ENCODE peak calls at places on chromosomes 16 and 17, in five cellular contexts. One of them, this sample, is unnamed.

GRCh38 chr17:12928736-12929135 is 89.1 kb downstream of the ELAC2 start:
- DNase-seq in A549: no peak
- DNase-seq in H1: no peak
- DNase-seq in K562: no peak
- DNase-seq in HepG2: peak
- DNase-seq in this sample: no peak

GRCh38 chr17:67076290-67076689 is 31.9 kb downstream of the CACNG1 start:
- DNase-seq in A549: no peak
- DNase-seq in H1: no peak
- DNase-seq in K562: no peak
- DNase-seq in HepG2: peak
- DNase-seq in this sample: no peak

GRCh38 chr17:78707016-78707415 is 75.1 kb downstream of the CYTH1 start:
- DNase-seq in A549: no peak
- DNase-seq in H1: no peak
- DNase-seq in K562: no peak
- DNase-seq in HepG2: no peak
- DNase-seq in this sample: no peak

GRCh38 chr17:44144966-44145739 is 3.4 kb downstream of the HROB start:
- DNase-seq in A549: no peak
- DNase-seq in H1: no peak
- DNase-seq in K562: no peak
- DNase-seq in HepG2: no peak
- DNase-seq in this sample: no peak

GRCh38 chr16:85465328-85466307 is 147.5 kb upstream of the GSE1 start:
- DNase-seq in A549: no peak
- DNase-seq in H1: no peak
- DNase-seq in K562: no peak
- DNase-seq in HepG2: peak
- DNase-seq in this sample: no peak

GRCh38 chr17:43782903-43783462 is 2.7 kb downstream of the CFAP97D1 start:
- DNase-seq in A549: no peak
- DNase-seq in H1: no peak
- DNase-seq in K562: no peak
- DNase-seq in HepG2: no peak
- DNase-seq in this sample: no peak

GRCh38 chr16:56190903-56191806 is at the start of gene GNAO1:
- DNase-seq in A549: peak
- DNase-seq in H1: peak
- DNase-seq in K562: peak
- DNase-seq in HepG2: no peak
- DNase-seq in this sample: no peak

GRCh38 chr17:34692932-34693331 is 113.5 kb downstream of the TMEM132E start:
- DNase-seq in A549: no peak
- DNase-seq in H1: no peak
- DNase-seq in K562: no peak
- DNase-seq in HepG2: no peak
- DNase-seq in this sample: no peak

GRCh38 chr16:66525396-66526180 is 24.3 kb downstream of the TK2 start:
- DNase-seq in A549: no peak
- DNase-seq in H1: no peak
- DNase-seq in K562: no peak
- DNase-seq in HepG2: no peak
- DNase-seq in this sample: no peak

GRCh38 chr16:55052335-55053070 is 121.8 kb downstream of the IRX5 start:
- DNase-seq in A549: no peak
- DNase-seq in H1: no peak
- DNase-seq in K562: no peak
- DNase-seq in HepG2: no peak
- DNase-seq in this sample: no peak

GRCh38 chr17:40597168-40598020 is 32.1 kb upstream of the CCR7 start:
- DNase-seq in A549: no peak
- DNase-seq in H1: no peak
- DNase-seq in K562: no peak
- DNase-seq in HepG2: no peak
- DNase-seq in this sample: no peak

GRCh38 chr17:43695968-43696865 is 34.5 kb upstream of the MEOX1 start:
- DNase-seq in A549: no peak
- DNase-seq in H1: no peak
- DNase-seq in K562: no peak
- DNase-seq in HepG2: no peak
- DNase-seq in this sample: no peak

GRCh38 chr17:1643999-1644492 is 1.5 kb downstream of the SCARF1 start:
- DNase-seq in A549: no peak
- DNase-seq in H1: no peak
- DNase-seq in K562: no peak
- DNase-seq in HepG2: no peak
- DNase-seq in this sample: no peak

GRCh38 chr17:71438631-71439146 is 682.1 kb upstream of the SOX9 start:
- DNase-seq in A549: peak
- DNase-seq in H1: no peak
- DNase-seq in K562: no peak
- DNase-seq in HepG2: peak
- DNase-seq in this sample: no peak

GRCh38 chr17:10821062-10821461 is 16.8 kb downstream of the PIRT start:
- DNase-seq in A549: no peak
- DNase-seq in H1: no peak
- DNase-seq in K562: no peak
- DNase-seq in HepG2: no peak
- DNase-seq in this sample: no peak

GRCh38 chr17:8954339-8954738 is 11.2 kb downstream of the PIK3R5 start:
- DNase-seq in A549: no peak
- DNase-seq in H1: no peak
- DNase-seq in K562: no peak
- DNase-seq in HepG2: no peak
- DNase-seq in this sample: no peak

GRCh38 chr17:35433075-35433894 is 985 bp upstream of the SLFN12 start:
- DNase-seq in A549: peak
- DNase-seq in H1: peak
- DNase-seq in K562: peak
- DNase-seq in HepG2: peak
- DNase-seq in this sample: peak

GRCh38 chr17:57976594-57976993 is 11.5 kb downstream of the VEZF1 start:
- DNase-seq in A549: no peak
- DNase-seq in H1: no peak
- DNase-seq in K562: no peak
- DNase-seq in HepG2: no peak
- DNase-seq in this sample: no peak

GRCh38 chr17:19534562-19535149 is 1.0 kb downstream of the SLC47A1 start:
- DNase-seq in A549: no peak
- DNase-seq in H1: no peak
- DNase-seq in K562: no peak
- DNase-seq in HepG2: no peak
- DNase-seq in this sample: no peak

GRCh38 chr17:47603830-47604229 is 45.9 kb upstream of the KPNB1 start:
- DNase-seq in A549: no peak
- DNase-seq in H1: no peak
- DNase-seq in K562: no peak
- DNase-seq in HepG2: no peak
- DNase-seq in this sample: no peak

DNA sequence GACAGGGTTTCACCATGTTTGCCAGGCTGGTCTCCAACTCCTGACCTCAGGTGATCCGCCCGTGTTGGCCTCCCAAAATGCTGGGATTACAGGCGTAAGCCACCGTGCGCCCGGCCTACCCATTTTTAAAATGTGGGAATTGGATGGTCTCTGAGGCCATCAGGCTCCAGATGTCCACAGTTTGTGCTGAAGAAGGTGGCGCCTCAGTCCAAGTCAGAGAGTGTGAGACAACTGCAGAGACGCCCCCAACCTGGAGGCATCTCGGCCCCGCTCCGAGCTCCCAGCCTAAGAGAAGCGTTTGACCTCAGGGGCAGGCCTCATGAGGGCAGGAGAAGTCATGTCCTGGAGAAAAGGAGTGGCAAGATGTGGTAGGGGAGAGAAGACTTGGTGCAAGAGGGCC is 146.5 kb downstream of the MRM1 start:
- DNase-seq in A549: no peak
- DNase-seq in H1: no peak
- DNase-seq in K562: no peak
- DNase-seq in HepG2: no peak
- DNase-seq in this sample: no peak
- TF ChIP-seq HDAC2 in A549: no peak
- TF ChIP-seq HDAC2 in H1: no peak
- TF ChIP-seq HDAC2 in K562: no peak
- TF ChIP-seq HDAC2 in HepG2: no peak
- TF ChIP-seq HDAC2 in this sample: no peak

GRCh38 chr16:47053895-47054294 is 80.4 kb upstream of the DNAJA2 start:
- DNase-seq in A549: no peak
- DNase-seq in H1: no peak
- DNase-seq in K562: no peak
- DNase-seq in HepG2: no peak
- DNase-seq in this sample: no peak

GRCh38 chr16:47054306-47054705 is 80.8 kb upstream of the DNAJA2 start:
- DNase-seq in A549: no peak
- DNase-seq in H1: no peak
- DNase-seq in K562: no peak
- DNase-seq in HepG2: no peak
- DNase-seq in this sample: no peak

GRCh38 chr16:47055136-47055885 is 81.8 kb upstream of the DNAJA2 start:
- DNase-seq in A549: no peak
- DNase-seq in H1: no peak
- DNase-seq in K562: no peak
- DNase-seq in HepG2: no peak
- DNase-seq in this sample: no peak

GRCh38 chr16:47051031-47051430 is 77.6 kb upstream of the DNAJA2 start:
- DNase-seq in A549: no peak
- DNase-seq in H1: no peak
- DNase-seq in K562: no peak
- DNase-seq in HepG2: no peak
- DNase-seq in this sample: no peak

DNA sequence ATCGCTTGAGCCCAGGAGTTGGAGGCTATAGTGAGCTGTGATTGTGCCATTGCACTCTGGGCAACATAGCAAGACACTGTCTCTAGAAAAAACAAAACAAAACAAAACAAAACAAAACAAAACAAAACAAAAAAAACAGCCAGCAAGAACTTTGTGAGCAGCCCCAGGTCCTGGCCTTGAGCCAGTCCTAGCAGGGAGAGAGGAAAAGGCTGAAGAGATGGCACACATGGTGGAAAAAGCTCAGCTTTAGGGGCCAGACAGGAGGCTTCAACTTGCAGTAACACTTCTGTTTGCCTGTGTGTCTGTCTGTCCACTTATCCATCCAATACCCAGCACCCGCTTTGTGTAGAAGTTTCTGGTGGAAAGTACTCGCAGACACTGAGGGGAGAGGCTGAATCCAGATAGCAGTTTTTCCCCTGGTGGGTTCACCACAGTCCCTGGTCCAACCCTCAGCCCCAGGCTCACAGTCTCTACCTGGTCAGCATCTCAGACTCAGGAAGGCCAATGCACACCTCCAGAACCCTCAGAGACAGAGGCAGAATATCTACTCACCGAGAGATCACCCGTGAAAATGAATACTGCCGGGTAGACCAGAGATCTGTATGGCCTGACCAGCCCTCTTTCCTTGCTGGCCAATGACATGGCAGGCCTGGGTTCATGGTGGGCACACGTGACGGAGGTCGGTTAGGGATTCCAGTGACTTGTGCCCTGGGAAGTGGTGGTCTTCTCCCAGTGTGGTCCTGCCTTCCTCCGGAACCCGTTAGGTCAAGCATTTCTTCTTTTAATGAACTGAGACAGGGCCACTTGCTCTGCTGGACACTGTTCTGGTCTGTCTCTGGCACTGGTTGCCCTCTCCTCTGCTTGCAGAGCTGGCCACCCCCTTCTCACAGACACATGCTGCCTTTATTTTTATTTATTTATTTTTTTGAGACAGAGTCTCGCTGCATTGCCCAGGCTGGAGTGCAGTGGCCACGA is 79.5 kb upstream of the DNAJA2 start:
- DNase-seq in A549: no peak
- DNase-seq in H1: no peak
- DNase-seq in K562: no peak
- DNase-seq in HepG2: no peak
- DNase-seq in this sample: no peak
- TF ChIP-seq MAX in A549: no peak
- TF ChIP-seq MAX in H1: no peak
- TF ChIP-seq MAX in K562: no peak
- TF ChIP-seq MAX in HepG2: no peak
- TF ChIP-seq MAX in this sample: no peak

DNA sequence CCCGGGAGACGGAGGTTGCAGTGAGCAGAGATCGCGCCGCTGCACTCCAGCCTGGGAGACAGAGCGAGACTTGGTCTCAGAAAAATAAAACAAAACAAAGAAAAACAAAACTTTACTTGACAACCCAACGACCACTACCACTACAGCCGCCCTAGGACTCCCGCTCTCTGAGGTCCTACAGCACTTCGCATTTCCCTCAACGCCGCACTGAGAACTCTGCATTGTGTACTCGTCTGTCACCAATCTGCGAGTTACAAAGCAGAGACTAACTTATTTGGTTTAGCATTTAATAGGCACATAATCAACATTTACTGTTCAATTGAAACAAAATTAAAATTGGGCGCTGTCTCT is 479 bp upstream of the ZNF207 start:
- DNase-seq in A549: no peak
- DNase-seq in H1: no peak
- DNase-seq in K562: no peak
- DNase-seq in HepG2: no peak
- DNase-seq in this sample: no peak
- TF ChIP-seq HDAC2 in A549: no peak
- TF ChIP-seq HDAC2 in H1: no peak
- TF ChIP-seq HDAC2 in K562: no peak
- TF ChIP-seq HDAC2 in HepG2: no peak
- TF ChIP-seq HDAC2 in this sample: no peak

GRCh38 chr16:89120921-89121351 is 27.3 kb downstream of the ACSF3 start:
- DNase-seq in A549: no peak
- DNase-seq in H1: no peak
- DNase-seq in K562: no peak
- DNase-seq in HepG2: no peak
- DNase-seq in this sample: no peak

GRCh38 chr16:89119161-89119621 is 25.5 kb downstream of the ACSF3 start:
- DNase-seq in A549: no peak
- DNase-seq in H1: no peak
- DNase-seq in K562: no peak
- DNase-seq in HepG2: no peak
- DNase-seq in this sample: no peak

GRCh38 chr16:89118361-89119061 is 24.9 kb downstream of the ACSF3 start:
- DNase-seq in A549: no peak
- DNase-seq in H1: no peak
- DNase-seq in K562: no peak
- DNase-seq in HepG2: peak
- DNase-seq in this sample: no peak

GRCh38 chr16:89120281-89120680 is 26.6 kb downstream of the ACSF3 start:
- DNase-seq in A549: no peak
- DNase-seq in H1: no peak
- DNase-seq in K562: no peak
- DNase-seq in HepG2: no peak
- DNase-seq in this sample: no peak

DNA sequence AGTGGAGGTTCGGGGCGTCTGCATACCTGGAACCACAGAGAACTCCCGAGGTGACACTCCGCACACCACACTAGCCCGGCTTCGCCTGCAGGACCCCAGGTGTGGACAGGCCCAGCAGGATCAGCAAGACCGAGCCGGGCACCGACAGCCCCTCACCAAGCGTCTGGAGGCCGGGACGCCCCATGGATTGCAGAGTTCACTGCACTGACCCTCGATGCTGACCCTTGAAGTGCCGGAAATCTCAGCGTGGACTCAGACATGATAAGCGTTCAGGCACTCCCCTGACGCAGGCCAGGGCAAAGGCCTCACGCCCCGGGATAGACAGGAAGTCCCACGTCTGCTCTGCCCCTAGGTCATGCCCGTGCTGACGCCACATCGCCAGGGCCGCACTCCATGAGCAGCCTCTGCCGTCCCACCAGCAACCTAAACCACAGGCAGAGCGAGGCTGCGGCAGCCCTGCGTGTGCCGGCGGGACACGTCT is 26.0 kb downstream of the ACSF3 start:
- DNase-seq in A549: no peak
- DNase-seq in H1: no peak
- DNase-seq in K562: no peak
- DNase-seq in HepG2: no peak
- DNase-seq in this sample: no peak
- TF ChIP-seq MAX in A549: no peak
- TF ChIP-seq MAX in H1: no peak
- TF ChIP-seq MAX in K562: no peak
- TF ChIP-seq MAX in HepG2: no peak
- TF ChIP-seq MAX in this sample: no peak

This sample was measured in GM12878.